ENCODE peak calls at places on chromosomes 3 and 15, in four cellular contexts. F, V, G and D are unnamed samples.

GRCh38 chr3:189945935-189946709 is 174.6 kb downstream of the P3H2 start:
- DNase-seq in F (no peak), V (no peak), G (no peak), D (no peak)

GRCh38 chr15:50353251-50353998 is 1.6 kb downstream of the GABPB1 start:
- DNase-seq in F (peak; percentile 87), V (no peak), G (no peak), D (peak; percentile 32)

GRCh38 chr15:94004697-94005096 is 226.7 kb upstream of the MCTP2 start:
- DNase-seq in F (no peak), V (peak; percentile 45), G (no peak), D (peak; percentile 43)

GRCh38 chr15:88013111-88013510 is 243.4 kb downstream of the NTRK3 start:
- DNase-seq in F (no peak), V (no peak), G (no peak), D (no peak)

GRCh38 chr15:54803987-54804386 is 392.8 kb downstream of the RSL24D1 start:
- DNase-seq in F (no peak), V (no peak), G (no peak), D (no peak)

GRCh38 chr3:196159526-196159925 is 51.7 kb downstream of the ZDHHC19 start:
- DNase-seq in F (no peak), V (no peak), G (no peak), D (no peak)

GRCh38 chr15:39817892-39818291 is 35.3 kb upstream of the FSIP1 start:
- DNase-seq in F (peak; percentile 10), V (no peak), G (no peak), D (no peak)

GRCh38 chr3:130395916-130396315 is 50.4 kb downstream of the COL6A5 start:
- DNase-seq in F (peak; percentile 79), V (no peak), G (peak; percentile 97), D (peak; percentile 43)

GRCh38 chr15:100918690-100919480 is at the start of gene LRRK1:
- DNase-seq in F (peak; percentile 59), V (peak; percentile 73), G (peak; percentile 29), D (peak; percentile 56)

GRCh38 chr15:91572110-91572509 is 281.4 kb upstream of the SLCO3A1 start:
- DNase-seq in F (peak; percentile 90), V (no peak), G (no peak), D (no peak)